ENCODE peak calls at places on chromosomes 2 and 18, in seven cellular contexts. One of them, this sample, is unnamed.
A peak's percentile ranks its signal among the peaks of the same experiment; 100 is the strongest.

GRCh38 chr2:50751255-50752069 is 280.5 kb downstream of the NRXN1 start:
- DNase-seq in NCI-H345: no peak
- DNase-seq in NCI-H1092: no peak
- DNase-seq in right atrium auricular region: no peak
- DNase-seq in effector CD4-positive, alpha-beta T cell: no peak
- DNase-seq in adipocyte: peak; percentile 10
- DNase-seq in NCI-H748 treated with DMSO at 0.1 percent for 48 hours: no peak
- DNase-seq in this sample: no peak

GRCh38 chr2:235937092-235937491 is 231.1 kb downstream of the GBX2 start:
- DNase-seq in NCI-H748 treated with DMSO at 0.1 percent for 48 hours: no peak
- DNase-seq in effector CD4-positive, alpha-beta T cell: no peak
- DNase-seq in NCI-H345: no peak
- DNase-seq in right atrium auricular region: no peak
- DNase-seq in adipocyte: no peak
- DNase-seq in NCI-H1092: no peak
- DNase-seq in this sample: no peak

GRCh38 chr2:9205963-9206948 is at the start of gene ASAP2:
- DNase-seq in NCI-H345: peak; percentile 90
- DNase-seq in right atrium auricular region: peak; percentile 70
- DNase-seq in effector CD4-positive, alpha-beta T cell: no peak
- DNase-seq in adipocyte: peak; percentile 91
- DNase-seq in NCI-H748 treated with DMSO at 0.1 percent for 48 hours: peak; percentile 40
- DNase-seq in NCI-H1092: peak; percentile 24
- DNase-seq in this sample: no peak

GRCh38 chr2:202014328-202015034 is 19.2 kb upstream of the FZD7 start:
- DNase-seq in NCI-H1092: no peak
- DNase-seq in NCI-H748 treated with DMSO at 0.1 percent for 48 hours: no peak
- DNase-seq in adipocyte: no peak
- DNase-seq in right atrium auricular region: no peak
- DNase-seq in effector CD4-positive, alpha-beta T cell: no peak
- DNase-seq in NCI-H345: no peak
- DNase-seq in this sample: no peak

GRCh38 chr18:56315363-56315762 is 323.0 kb downstream of the TXNL1 start:
- DNase-seq in NCI-H345: no peak
- DNase-seq in NCI-H1092: no peak
- DNase-seq in NCI-H748 treated with DMSO at 0.1 percent for 48 hours: no peak
- DNase-seq in adipocyte: peak; percentile 46
- DNase-seq in right atrium auricular region: no peak
- DNase-seq in effector CD4-positive, alpha-beta T cell: no peak
- DNase-seq in this sample: no peak

GRCh38 chr2:111216811-111217652 is 96.3 kb downstream of the BCL2L11 start:
- DNase-seq in NCI-H748 treated with DMSO at 0.1 percent for 48 hours: no peak
- DNase-seq in adipocyte: no peak
- DNase-seq in NCI-H345: peak; percentile 35
- DNase-seq in right atrium auricular region: no peak
- DNase-seq in NCI-H1092: no peak
- DNase-seq in effector CD4-positive, alpha-beta T cell: no peak
- DNase-seq in this sample: no peak

GRCh38 chr2:189836644-189837043 is 52.4 kb downstream of the PMS1 start:
- DNase-seq in NCI-H1092: no peak
- DNase-seq in right atrium auricular region: no peak
- DNase-seq in adipocyte: peak; percentile 94
- DNase-seq in effector CD4-positive, alpha-beta T cell: no peak
- DNase-seq in NCI-H748 treated with DMSO at 0.1 percent for 48 hours: peak; percentile 16
- DNase-seq in NCI-H345: peak; percentile 26
- DNase-seq in this sample: no peak

GRCh38 chr2:149586063-149586462 is 1.5 kb downstream of the MMADHC start:
- DNase-seq in NCI-H1092: no peak
- DNase-seq in NCI-H748 treated with DMSO at 0.1 percent for 48 hours: no peak
- DNase-seq in right atrium auricular region: no peak
- DNase-seq in adipocyte: no peak
- DNase-seq in effector CD4-positive, alpha-beta T cell: no peak
- DNase-seq in NCI-H345: no peak
- DNase-seq in this sample: no peak

GRCh38 chr2:60560734-60561649 is 7.5 kb upstream of the BCL11A start:
- DNase-seq in NCI-H1092: no peak
- DNase-seq in adipocyte: peak; percentile 65
- DNase-seq in NCI-H345: peak; percentile 42
- DNase-seq in right atrium auricular region: no peak
- DNase-seq in effector CD4-positive, alpha-beta T cell: no peak
- DNase-seq in NCI-H748 treated with DMSO at 0.1 percent for 48 hours: no peak
- DNase-seq in this sample: no peak

GRCh38 chr18:21335927-21336488 is 94.0 kb downstream of the GREB1L start:
- DNase-seq in adipocyte: peak; percentile 38
- DNase-seq in right atrium auricular region: no peak
- DNase-seq in NCI-H345: no peak
- DNase-seq in NCI-H1092: no peak
- DNase-seq in effector CD4-positive, alpha-beta T cell: no peak
- DNase-seq in NCI-H748 treated with DMSO at 0.1 percent for 48 hours: no peak
- DNase-seq in this sample: no peak

GRCh38 chr2:120641366-120641771 is 94.3 kb upstream of the GLI2 start:
- DNase-seq in adipocyte: peak; percentile 35
- DNase-seq in effector CD4-positive, alpha-beta T cell: no peak
- DNase-seq in NCI-H345: no peak
- DNase-seq in NCI-H1092: no peak
- DNase-seq in right atrium auricular region: no peak
- DNase-seq in NCI-H748 treated with DMSO at 0.1 percent for 48 hours: no peak
- DNase-seq in this sample: no peak

GRCh38 chr2:34474646-34475045 is 875.5 kb upstream of the FAM98A start:
- DNase-seq in effector CD4-positive, alpha-beta T cell: no peak
- DNase-seq in NCI-H1092: no peak
- DNase-seq in adipocyte: no peak
- DNase-seq in NCI-H748 treated with DMSO at 0.1 percent for 48 hours: no peak
- DNase-seq in NCI-H345: no peak
- DNase-seq in right atrium auricular region: no peak
- DNase-seq in this sample: no peak

GRCh38 chr2:10900216-10901109 is 11.3 kb upstream of the KCNF1 start:
- DNase-seq in NCI-H748 treated with DMSO at 0.1 percent for 48 hours: no peak
- DNase-seq in NCI-H1092: no peak
- DNase-seq in adipocyte: no peak
- DNase-seq in right atrium auricular region: no peak
- DNase-seq in NCI-H345: peak; percentile 21
- DNase-seq in effector CD4-positive, alpha-beta T cell: no peak
- DNase-seq in this sample: no peak

GRCh38 chr2:188204830-188205229 is 86.8 kb upstream of the GULP1 start:
- DNase-seq in NCI-H748 treated with DMSO at 0.1 percent for 48 hours: no peak
- DNase-seq in adipocyte: no peak
- DNase-seq in effector CD4-positive, alpha-beta T cell: no peak
- DNase-seq in NCI-H1092: no peak
- DNase-seq in right atrium auricular region: no peak
- DNase-seq in NCI-H345: no peak
- DNase-seq in this sample: no peak

GRCh38 chr2:68420254-68420910 is 46.7 kb downstream of the FBXO48 start:
- DNase-seq in NCI-H1092: no peak
- DNase-seq in NCI-H748 treated with DMSO at 0.1 percent for 48 hours: no peak
- DNase-seq in effector CD4-positive, alpha-beta T cell: no peak
- DNase-seq in adipocyte: peak; percentile 69
- DNase-seq in right atrium auricular region: no peak
- DNase-seq in NCI-H345: no peak
- DNase-seq in this sample: no peak

GRCh38 chr2:218233543-218233942 is 16.6 kb downstream of the ARPC2 start:
- DNase-seq in NCI-H1092: no peak
- DNase-seq in adipocyte: no peak
- DNase-seq in effector CD4-positive, alpha-beta T cell: no peak
- DNase-seq in NCI-H345: no peak
- DNase-seq in right atrium auricular region: no peak
- DNase-seq in NCI-H748 treated with DMSO at 0.1 percent for 48 hours: no peak
- DNase-seq in this sample: no peak

GRCh38 chr2:240925576-240926515 is 19.7 kb downstream of the CROCC2 start:
- DNase-seq in right atrium auricular region: peak; percentile 57
- DNase-seq in adipocyte: no peak
- DNase-seq in effector CD4-positive, alpha-beta T cell: peak; percentile 1
- DNase-seq in NCI-H1092: no peak
- DNase-seq in NCI-H748 treated with DMSO at 0.1 percent for 48 hours: no peak
- DNase-seq in NCI-H345: no peak
- DNase-seq in this sample: no peak

GRCh38 chr2:25672500-25673169 is 742 bp downstream of the DTNB start:
- DNase-seq in NCI-H748 treated with DMSO at 0.1 percent for 48 hours: peak; percentile 36
- DNase-seq in NCI-H1092: no peak
- DNase-seq in effector CD4-positive, alpha-beta T cell: peak; percentile 59
- DNase-seq in NCI-H345: peak; percentile 68
- DNase-seq in right atrium auricular region: no peak
- DNase-seq in adipocyte: peak; percentile 63
- DNase-seq in this sample: peak; percentile 52

GRCh38 chr2:32715981-32716380 is 88.1 kb downstream of the TTC27 start:
- DNase-seq in effector CD4-positive, alpha-beta T cell: no peak
- DNase-seq in NCI-H748 treated with DMSO at 0.1 percent for 48 hours: no peak
- DNase-seq in NCI-H1092: no peak
- DNase-seq in NCI-H345: no peak
- DNase-seq in adipocyte: peak; percentile 40
- DNase-seq in right atrium auricular region: no peak
- DNase-seq in this sample: no peak

This sample was measured in effector memory CD4-positive, alpha-beta T cell.